ENCODE peak calls at places on chromosomes 3 and 15, in seven cellular contexts. J is brain microvascular endothelial cell; V is stimulated activated naive B cell treated with anti-CD40 and anti-IgM and Interleukin-4, amounts not matched to agents 10 μg/mL and 1 μg/mL and 100 μg/mL, for 72 hours; L is activated CD4-positive, alpha-beta T cell treated with anti-CD3 and anti-CD28 coated beads, Interleukin-2, amount 10 ng/mL, durations not matched to agents 7 days and 5 days; R is A549; E is stimulated activated CD4-positive, alpha-beta T cell treated with anti-CD3 and anti-CD28 coated beads, TNF-alpha, amount 100 ng/mL, for 4 hours; I is AG09319. N is an unnamed sample.

GRCh38 chr3:149080699-149081091 is 5.6 kb downstream of the HLTF start:
- DNase-seq in I (no peak), J (peak; percentile 46), V (no peak), L (no peak), R (no peak), E (no peak), N (no peak)

GRCh38 chr3:20074226-20075063 is 34.2 kb downstream of the KAT2B start:
- DNase-seq in R (no peak), V (no peak), L (no peak), E (no peak), I (no peak), J (no peak), N (peak; percentile 16)

GRCh38 chr15:32774022-32774421 is 56.2 kb downstream of the GREM1 start:
- DNase-seq in I (peak; percentile 59), R (peak; percentile 81), J (peak; percentile 96), V (no peak), E (no peak), L (no peak), N (peak; percentile 98)

GRCh38 chr3:148990211-148990610 is 1.1 kb upstream of the GYG1 start:
- DNase-seq in I (no peak), V (no peak), E (no peak), J (no peak), L (no peak), R (no peak), N (no peak)

GRCh38 chr3:194985031-194985578 is 285.9 kb downstream of the XXYLT1 start:
- DNase-seq in L (no peak), I (peak; percentile 25), R (no peak), E (no peak), V (no peak), J (peak; percentile 50), N (no peak)

GRCh38 chr3:30228302-30228631 is 378.1 kb upstream of the TGFBR2 start:
- DNase-seq in V (no peak), I (no peak), E (no peak), J (no peak), L (no peak), R (no peak), N (no peak)

GRCh38 chr15:29470794-29471193 is 201.2 kb upstream of the NSMCE3 start:
- DNase-seq in L (no peak), J (no peak), V (no peak), I (no peak), E (no peak), R (peak; percentile 26), N (no peak)

GRCh38 chr15:23897576-23897975 is 210.5 kb upstream of the NDN start:
- DNase-seq in R (no peak), I (no peak), J (no peak), V (no peak), L (no peak), E (no peak), N (no peak)

GRCh38 chr15:32819406-32819930 is 101.7 kb downstream of the GREM1 start:
- DNase-seq in J (no peak), R (no peak), L (no peak), I (no peak), E (no peak), V (no peak), N (no peak)

N was measured in AG09309.